ENCODE peak calls at places on chromosomes 6 and 20, in four cellular contexts. N, M, O and U are unnamed samples. For H3K4me1, the result is how much of the 10 kb centered on the place peaks cover.

GRCh38 chr6:114534813-114535212 is 192.0 kb upstream of the HS3ST5 start:
- DNase-seq in M (no peak), O (no peak), N (no peak), U (no peak)

GRCh38 chr20:16219182-16219581 is 354.1 kb downstream of the KIF16B start:
- DNase-seq in M (no peak), O (no peak), N (no peak), U (no peak)

GRCh38 chr6:7505196-7505699 is 36.2 kb upstream of the DSP start:
- DNase-seq in M (no peak), N (peak), O (no peak), U (peak)

GRCh38 chr6:1614767-1615650 is 5.3 kb downstream of the FOXC1 start:
- DNase-seq in N (no peak), O (peak), M (no peak), U (no peak)

GRCh38 chr6:46491789-46492547 is 719 bp upstream of the RCAN2 start:
- DNase-seq in O (peak), M (peak), N (peak), U (peak)

GRCh38 chr6:48036316-48036715 is 74.7 kb downstream of the PTCHD4 start:
- DNase-seq in M (no peak), O (no peak), N (no peak), U (peak)

GRCh38 chr20:17758512-17758911 is 58.7 kb downstream of the BANF2 start:
- DNase-seq in M (no peak), N (no peak), O (no peak), U (no peak)

GRCh38 chr20:10708342-10709185 is 34.8 kb upstream of the JAG1 start:
- DNase-seq in M (no peak), N (no peak), O (no peak), U (no peak)

GRCh38 chr6:156850356-156850755 is 73.2 kb downstream of the ARID1B start:
- DNase-seq in M (no peak), N (no peak), O (no peak), U (no peak)

GRCh38 chr6:156848533-156848932 is 71.4 kb downstream of the ARID1B start:
- DNase-seq in N (peak), M (peak), O (peak), U (peak)

GRCh38 chr6:156848123-156848522 is 70.9 kb downstream of the ARID1B start:
- DNase-seq in M (peak), N (peak), O (no peak), U (peak)

GRCh38 chr6:156851447-156851846 is 74.3 kb downstream of the ARID1B start:
- DNase-seq in N (no peak), M (no peak), O (no peak), U (no peak)

GRCh38 chr6:156849806-156850205 is 72.6 kb downstream of the ARID1B start:
- DNase-seq in N (no peak), O (no peak), M (no peak), U (no peak)
- H3K4me1 ChIP-seq in N (under half), O (half or more), M (half or more), U (half or more)

DNA sequence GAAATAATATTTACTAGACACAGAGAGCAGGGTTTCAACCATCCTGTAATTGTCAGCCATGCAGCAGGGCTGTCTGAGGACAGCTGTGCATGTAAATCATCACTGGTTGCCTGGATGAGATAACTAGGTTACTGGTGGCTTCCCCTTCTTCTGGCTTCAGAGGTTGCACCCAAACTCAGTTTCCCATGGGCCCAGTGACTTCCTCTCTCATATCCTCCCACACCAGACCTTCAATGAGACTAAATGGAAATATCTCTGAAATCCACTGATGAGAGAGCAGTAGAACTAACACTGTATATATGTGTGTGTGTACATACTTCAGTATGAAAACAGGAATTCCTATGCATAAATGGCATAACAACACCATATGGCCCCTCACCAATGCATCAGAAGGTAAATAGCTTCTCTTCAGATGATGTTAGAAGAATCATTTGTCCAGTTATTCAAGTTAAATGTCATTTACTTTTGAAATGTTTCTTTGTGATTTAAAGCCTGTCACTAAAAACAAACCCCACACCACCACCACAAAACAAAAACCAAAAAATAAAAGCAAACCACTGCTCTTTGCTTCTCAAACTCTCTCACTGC is 51.0 kb upstream of the IL20RA start:
- DNase-seq in O (no peak), M (no peak), N (no peak), U (no peak)
- H3K4me3 ChIP-seq in O (no peak), M (no peak), N (no peak), U (no peak)

GRCh38 chr20:39893013-39893685 is 795.9 kb downstream of the MAFB start:
- DNase-seq in O (no peak), M (no peak), N (no peak), U (no peak)
- TF ChIP-seq CTCF in O (no peak), M (peak), N (peak), U (no peak)

GRCh38 chr6:30840084-30840921 is 44.0 kb upstream of the DDR1 start:
- DNase-seq in M (no peak), O (no peak), N (no peak), U (no peak)
- H3K4me1 ChIP-seq in M (under half), O (under half), N (under half), U (under half)

DNA sequence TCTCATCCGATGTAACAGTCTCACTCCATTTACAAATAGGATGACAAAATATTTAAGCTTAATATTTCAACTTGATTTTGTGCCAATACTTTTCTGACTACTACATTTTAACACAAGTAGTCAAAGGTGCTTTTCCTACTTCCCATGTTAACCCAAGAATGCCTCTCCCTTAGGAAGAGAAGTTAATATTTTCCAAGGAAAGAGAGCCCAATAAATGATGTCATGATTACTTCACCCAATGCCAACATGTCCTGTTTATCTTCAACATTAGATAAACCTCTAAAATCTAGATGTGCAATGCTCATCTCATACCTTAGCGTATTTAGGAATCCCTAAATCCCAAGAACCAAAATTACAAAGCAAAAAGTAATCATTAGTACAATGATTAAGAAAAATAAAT is 156.7 kb upstream of the TENT5A start:
- DNase-seq in M (no peak), O (no peak), N (no peak), U (no peak)
- H3K4me3 ChIP-seq in M (no peak), O (no peak), N (no peak), U (no peak)

GRCh38 chr6:100228437-100229424 is 234.7 kb upstream of the MCHR2 start:
- DNase-seq in M (peak), N (peak), O (peak), U (peak)
- TF ChIP-seq CTCF in M (no peak), N (no peak), O (no peak), U (peak)

DNA sequence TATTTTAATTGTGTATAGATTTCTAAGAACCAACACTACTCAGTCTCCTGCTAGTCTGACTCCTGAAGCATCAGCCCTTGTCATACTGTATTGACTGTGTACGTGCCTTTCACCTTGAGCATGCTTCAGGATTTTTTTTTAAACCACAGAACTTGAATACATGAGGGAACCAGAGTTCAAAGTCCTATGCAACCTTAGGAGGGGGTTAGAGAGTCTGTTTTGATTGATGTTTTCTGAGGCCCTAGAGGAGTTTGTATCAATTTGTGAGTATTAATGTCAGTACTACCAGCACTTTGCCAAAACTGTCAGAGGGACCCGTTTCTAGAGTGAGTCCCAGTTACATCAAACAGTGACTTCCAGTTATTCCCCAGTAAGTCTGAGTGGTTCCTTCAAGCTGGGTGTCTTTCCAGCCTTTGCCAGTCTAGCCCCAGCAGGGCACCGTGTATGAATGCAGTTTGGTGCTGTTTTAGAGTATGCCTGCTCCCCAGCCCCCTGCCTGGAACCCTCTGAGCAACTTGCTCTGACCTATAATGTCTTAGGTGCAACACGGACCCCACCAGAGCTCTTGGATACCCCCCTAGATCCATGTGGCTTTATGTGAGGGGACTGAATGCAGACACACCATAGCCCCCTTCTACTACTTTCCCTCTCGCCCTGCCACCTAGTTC is 8.5 kb downstream of the TP53INP2 start:
- DNase-seq in O (no peak), M (no peak), N (no peak), U (no peak)
- H3K4me1 ChIP-seq in O (under half), M (half or more), N (under half), U (under half)

DNA sequence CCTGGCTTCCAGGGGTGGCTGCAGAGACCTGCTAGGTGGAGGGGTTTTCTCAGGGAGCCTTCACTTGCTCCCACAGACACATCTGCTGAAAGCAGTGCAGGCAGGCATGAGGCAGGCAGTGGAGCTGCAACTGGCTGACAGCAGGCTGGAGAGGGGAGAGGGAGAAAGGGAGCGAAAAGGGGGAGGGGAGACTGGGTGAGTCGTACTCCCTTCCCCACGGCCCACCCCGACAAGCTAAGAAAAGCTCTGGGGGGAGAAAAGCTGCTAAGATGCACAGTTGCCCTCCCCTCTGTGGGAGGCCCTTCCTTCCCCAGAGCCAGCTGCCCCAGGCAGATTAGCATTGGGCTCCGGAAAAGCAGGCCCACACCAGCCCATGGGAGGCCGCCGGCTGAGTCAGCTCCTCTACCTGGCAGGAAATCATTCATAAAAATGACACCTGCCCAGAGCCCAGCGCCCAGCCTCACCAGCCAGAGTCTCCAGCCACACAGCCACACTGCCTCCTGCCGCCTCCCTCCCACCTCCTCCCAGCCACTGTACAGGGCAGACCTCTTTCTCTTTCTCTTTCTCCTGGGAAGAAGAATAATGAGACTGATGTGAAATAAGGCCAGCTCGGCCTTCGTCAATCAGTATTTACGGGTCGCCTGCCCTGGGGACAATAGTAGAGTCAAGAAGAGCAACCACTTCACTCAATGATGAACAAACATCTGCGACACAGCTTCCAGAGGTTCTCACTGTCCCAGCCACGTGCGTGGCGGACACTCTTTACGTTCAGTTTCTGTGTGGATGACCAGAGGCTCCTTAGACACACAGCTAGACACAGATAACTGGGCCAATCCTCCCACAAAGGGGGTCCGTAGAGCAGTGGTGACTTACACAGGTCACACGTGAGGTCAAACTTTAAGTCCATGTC is 7.7 kb upstream of the C20orf203 start:
- DNase-seq in N (no peak), M (no peak), O (no peak), U (peak)
- H3K4me3 ChIP-seq in N (no peak), M (no peak), O (no peak), U (no peak)

GRCh38 chr6:73898599-73898998 is 202.6 kb downstream of the CD109 start:
- DNase-seq in N (no peak), O (no peak), M (no peak), U (peak)
- TF ChIP-seq CTCF in N (no peak), O (no peak), M (no peak), U (no peak)